ENCODE peak calls at places on chromosomes 7 and 10, in ten cellular contexts. E is A673; Q is body of pancreas; O is CD8-positive, alpha-beta T cell; L is SJSA1; Z is transverse colon; M is endodermal cell; F is A549; K is CD8-positive, alpha-beta memory T cell; W is lower lobe of right lung. Y is an unnamed sample. For H3K4me1, the result is how much of the 10 kb centered on the place peaks cover.

GRCh38 chr7:108001759-108002725 is 919 bp downstream of the LAMB1 start:
- DNase-seq in E (peak), Q (peak), O (no peak), L (peak), Z (peak), M (no peak), F (no peak), K (no peak), W (no peak), Y (no peak)

GRCh38 chr10:117441812-117442443 is 66.7 kb upstream of the PDZD8 start:
- DNase-seq in E (no peak), Q (peak), O (no peak), L (peak), Z (no peak), M (no peak), F (peak), K (no peak), W (no peak), Y (no peak)

GRCh38 chr7:73570977-73571376 is 7.4 kb downstream of the TBL2 start:
- DNase-seq in E (no peak), Q (no peak), O (no peak), L (no peak), Z (no peak), M (no peak), F (no peak), K (no peak), W (peak), Y (no peak)

GRCh38 chr10:50992972-50993766 is 81.1 kb upstream of the PRKG1 start:
- DNase-seq in E (peak), Q (no peak), O (no peak), L (no peak), Z (no peak), M (peak), F (no peak), K (no peak), W (peak), Y (no peak)

GRCh38 chr7:155489862-155490696 is 32.1 kb downstream of the EN2 start:
- DNase-seq in E (no peak), Q (no peak), O (no peak), L (no peak), Z (peak), M (peak), F (no peak), K (no peak), W (no peak), Y (peak)

GRCh38 chr7:138460176-138460648 is at the start of gene TRIM24:
- DNase-seq in E (peak), Q (peak), O (no peak), L (no peak), Z (no peak), M (no peak), F (peak), K (no peak), W (no peak), Y (no peak)

GRCh38 chr10:102988404-102989314 is 70.6 kb downstream of the CNNM2 start:
- DNase-seq in E (no peak), Q (no peak), O (no peak), L (no peak), Z (no peak), M (no peak), F (no peak), K (no peak), W (no peak), Y (no peak)

GRCh38 chr10:102300289-102300843 is 55.0 kb downstream of the GBF1 start:
- DNase-seq in E (no peak), Q (no peak), O (no peak), L (peak), Z (no peak), M (no peak), F (no peak), K (no peak), W (no peak), Y (no peak)

GRCh38 chr7:118720632-118721031 is 496.1 kb downstream of the ANKRD7 start:
- DNase-seq in E (no peak), Q (no peak), O (no peak), L (no peak), Z (no peak), M (no peak), F (no peak), K (no peak), W (no peak), Y (no peak)

GRCh38 chr10:124291009-124291671 is 127.6 kb downstream of the OAT start:
- DNase-seq in E (no peak), Q (peak), O (no peak), L (peak), Z (peak), M (no peak), F (no peak), K (no peak), W (peak), Y (no peak)

GRCh38 chr10:61662794-61663259 is at the start of gene CABCOCO1:
- DNase-seq in E (peak), Q (peak), O (no peak), L (peak), Z (peak), M (peak), F (peak), K (no peak), W (peak), Y (peak)

GRCh38 chr7:2719007-2719406 is 31.0 kb downstream of the AMZ1 start:
- DNase-seq in E (peak), Q (no peak), O (peak), L (no peak), Z (no peak), M (peak), F (peak), K (peak), W (no peak), Y (peak)

GRCh38 chr7:93117327-93117726 is 452 bp downstream of the SAMD9 start:
- DNase-seq in E (no peak), Q (no peak), O (no peak), L (no peak), Z (no peak), M (no peak), F (no peak), K (peak), W (no peak), Y (peak)

GRCh38 chr7:85186521-85187241 is at the start of gene SEMA3D:
- DNase-seq in E (peak), Q (peak), O (no peak), L (peak), Z (peak), M (peak), F (peak), K (no peak), W (peak), Y (peak)

GRCh38 chr10:19628767-19629443 is 187.3 kb upstream of the PLXDC2 start:
- DNase-seq in E (no peak), Q (no peak), O (no peak), L (no peak), Z (no peak), M (peak), F (no peak), K (no peak), W (no peak), Y (no peak)

GRCh38 chr10:89644691-89644966 is 413 bp downstream of the PANK1 start:
- DNase-seq in E (no peak), Q (no peak), O (no peak), L (no peak), Z (no peak), M (no peak), F (peak), K (peak), W (no peak), Y (no peak)

GRCh38 chr10:58992830-58993460 is 183.5 kb upstream of the PHYHIPL start:
- DNase-seq in E (no peak), Q (no peak), O (no peak), L (no peak), Z (no peak), M (no peak), F (no peak), K (no peak), W (no peak), Y (no peak)

GRCh38 chr7:4702961-4703512 is 20.9 kb downstream of the FOXK1 start:
- DNase-seq in E (no peak), Q (no peak), O (no peak), L (no peak), Z (no peak), M (peak), F (no peak), K (no peak), W (no peak), Y (no peak)

GRCh38 chr7:1961776-1962276 is 270.9 kb downstream of the MAD1L1 start:
- DNase-seq in E (no peak), Q (no peak), O (no peak), L (no peak), Z (no peak), M (no peak), F (no peak), K (peak), W (no peak), Y (no peak)

GRCh38 chr10:124589491-124590006 is 127.9 kb downstream of the LHPP start:
- DNase-seq in E (no peak), Q (peak), O (no peak), L (no peak), Z (no peak), M (no peak), F (no peak), K (no peak), W (no peak), Y (no peak)

GRCh38 chr10:8416192-8416701 is 361.8 kb downstream of the GATA3 start:
- DNase-seq in E (no peak), Q (no peak), O (peak), L (no peak), Z (no peak), M (no peak), F (no peak), K (peak), W (no peak), Y (no peak)

GRCh38 chr10:90879062-90879461 is 7.3 kb downstream of the RPP30 start:
- DNase-seq in E (no peak), Q (no peak), O (no peak), L (no peak), Z (no peak), M (no peak), F (no peak), K (no peak), W (no peak), Y (no peak)

GRCh38 chr7:19427944-19428343 is 280.9 kb downstream of the POLR1F start:
- DNase-seq in E (no peak), Q (no peak), O (no peak), L (no peak), Z (no peak), M (no peak), F (no peak), K (no peak), W (no peak), Y (no peak)

GRCh38 chr10:630581-631073 is 58.8 kb downstream of the DIP2C start:
- DNase-seq in E (no peak), Q (no peak), O (no peak), L (no peak), Z (no peak), M (no peak), F (no peak), K (no peak), W (peak), Y (no peak)

GRCh38 chr7:87702326-87702725 is 74.1 kb downstream of the RUNDC3B start:
- DNase-seq in E (no peak), Q (no peak), O (no peak), L (no peak), Z (no peak), M (no peak), F (no peak), K (no peak), W (no peak), Y (no peak)

GRCh38 chr7:80929619-80930018 is 10.8 kb upstream of the SEMA3C start:
- DNase-seq in E (no peak), Q (no peak), O (no peak), L (no peak), Z (no peak), M (no peak), F (no peak), K (no peak), W (no peak), Y (no peak)

GRCh38 chr7:135349746-135350145 is 116.1 kb downstream of the STRA8 start:
- DNase-seq in E (peak), Q (no peak), O (no peak), L (no peak), Z (no peak), M (no peak), F (no peak), K (no peak), W (no peak), Y (no peak)

GRCh38 chr7:5354460-5355279 is 69.0 kb downstream of the TNRC18 start:
- DNase-seq in E (no peak), Q (peak), O (no peak), L (no peak), Z (peak), M (peak), F (no peak), K (no peak), W (no peak), Y (peak)

GRCh38 chr7:158601090-158601489 is 13.5 kb upstream of the PTPRN2 start:
- DNase-seq in E (no peak), Q (no peak), O (no peak), L (no peak), Z (no peak), M (no peak), F (no peak), K (no peak), W (no peak), Y (no peak)

GRCh38 chr7:69873512-69873911 is 275.2 kb downstream of the AUTS2 start:
- DNase-seq in E (no peak), Q (no peak), O (no peak), L (no peak), Z (no peak), M (no peak), F (no peak), K (no peak), W (no peak), Y (no peak)

GRCh38 chr10:112904000-112904399 is 46.0 kb upstream of the TCF7L2 start:
- DNase-seq in E (no peak), Q (no peak), O (no peak), L (no peak), Z (no peak), M (no peak), F (peak), K (no peak), W (no peak), Y (peak)

GRCh38 chr7:73382938-73383503 is 50.6 kb upstream of the FZD9 start:
- DNase-seq in E (no peak), Q (no peak), O (no peak), L (no peak), Z (no peak), M (no peak), F (no peak), K (no peak), W (no peak), Y (no peak)

GRCh38 chr7:11831727-11832495 is at the start of gene THSD7A:
- DNase-seq in E (peak), Q (peak), O (no peak), L (peak), Z (peak), M (peak), F (peak), K (peak), W (peak), Y (peak)

GRCh38 chr10:33353334-33353733 is 18.9 kb upstream of the NRP1 start:
- DNase-seq in E (no peak), Q (no peak), O (no peak), L (no peak), Z (no peak), M (no peak), F (no peak), K (no peak), W (no peak), Y (no peak)

GRCh38 chr10:33358016-33358415 is 23.5 kb upstream of the NRP1 start:
- DNase-seq in E (no peak), Q (no peak), O (no peak), L (no peak), Z (no peak), M (no peak), F (no peak), K (no peak), W (no peak), Y (no peak)

GRCh38 chr10:33352631-33353030 is 18.2 kb upstream of the NRP1 start:
- DNase-seq in E (no peak), Q (no peak), O (no peak), L (no peak), Z (no peak), M (no peak), F (no peak), K (no peak), W (no peak), Y (no peak)

GRCh38 chr10:33353853-33354252 is 19.4 kb upstream of the NRP1 start:
- DNase-seq in E (no peak), Q (no peak), O (no peak), L (no peak), Z (no peak), M (no peak), F (no peak), K (no peak), W (no peak), Y (no peak)

DNA sequence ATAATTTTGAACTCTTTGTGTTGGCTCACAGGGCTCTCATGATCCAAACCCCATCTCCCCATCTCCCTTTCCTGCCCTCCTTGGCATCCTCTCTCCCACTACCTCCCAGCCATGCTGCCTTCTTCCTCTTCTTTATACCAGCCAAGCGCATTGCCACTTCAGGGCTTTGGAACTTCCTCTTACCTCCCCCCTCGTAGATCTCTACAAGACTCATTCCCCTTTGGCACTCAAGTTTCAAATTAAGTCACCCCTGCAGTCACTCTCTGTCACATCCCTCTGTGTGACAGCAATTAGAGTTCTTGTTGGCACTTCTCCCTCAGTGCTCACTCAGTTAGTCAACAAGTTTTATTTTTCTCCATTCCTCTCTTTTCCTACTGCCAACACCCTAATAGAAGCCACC is 20.8 kb upstream of the NRP1 start:
- DNase-seq in E (peak), Q (peak), O (no peak), L (no peak), Z (no peak), M (no peak), F (no peak), K (no peak), W (no peak), Y (no peak)
- H3K4me1 ChIP-seq in E (under half), Q (under half), O (under half), L (under half), Z (under half), M (under half), F (under half), K (under half), W (under half), Y (under half)

GRCh38 chr10:6201511-6201975 is 1.2 kb upstream of the PFKFB3 start:
- DNase-seq in E (peak), Q (peak), O (peak), L (no peak), Z (peak), M (peak), F (peak), K (peak), W (peak), Y (peak)
- H3K4me3 ChIP-seq in E (peak), Q (no peak), O (peak), L (peak), Z (peak), M (peak), F (peak), K (peak), W (peak), Y (peak)

GRCh38 chr7:105672820-105673219 is 91.5 kb upstream of the EFCAB10 start:
- DNase-seq in E (no peak), Q (no peak), O (no peak), L (no peak), Z (no peak), M (peak), F (no peak), K (no peak), W (no peak), Y (no peak)
- H3K27ac ChIP-seq in E (peak), Q (peak), O (no peak), L (no peak), Z (peak), M (no peak), F (no peak), K (no peak), W (no peak), Y (no peak)

DNA sequence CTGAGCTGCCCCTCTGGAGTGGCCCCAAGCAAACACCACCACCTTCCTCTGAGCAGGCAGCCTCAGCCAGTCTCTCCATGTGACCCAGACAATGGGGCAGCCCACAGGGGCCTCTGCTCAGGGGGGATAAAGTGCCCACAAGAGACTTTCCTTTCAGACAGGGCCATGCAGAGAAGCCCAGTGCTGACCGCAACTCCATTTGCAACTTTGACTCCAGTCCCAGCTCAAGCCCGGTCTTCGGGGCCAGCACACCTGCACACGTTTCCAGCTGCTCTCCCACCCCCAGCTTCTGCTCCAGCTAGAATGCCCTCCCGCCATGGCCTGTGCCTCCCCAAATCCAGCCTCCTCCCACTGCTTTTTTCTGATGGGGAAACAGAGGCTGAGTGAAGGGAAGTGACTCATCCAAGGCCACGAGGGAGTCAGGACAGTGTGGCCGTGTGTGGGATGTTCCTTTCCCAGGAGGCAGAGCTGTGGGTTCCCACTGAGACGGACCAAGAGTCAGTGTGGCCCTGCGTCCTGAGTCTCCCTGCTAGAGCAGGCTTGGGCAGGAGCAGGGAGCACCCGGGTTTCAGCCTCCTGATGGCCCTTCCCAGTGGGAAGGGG is 112.0 kb downstream of the ZMIZ1 start:
- DNase-seq in E (no peak), Q (no peak), O (no peak), L (no peak), Z (no peak), M (no peak), F (no peak), K (no peak), W (no peak), Y (no peak)
- H3K4me1 ChIP-seq in E (under half), Q (half or more), O (under half), L (half or more), Z (half or more), M (under half), F (half or more), K (under half), W (half or more), Y (under half)

GRCh38 chr7:100475549-100475948 is 3.5 kb downstream of the TSC22D4 start:
- DNase-seq in E (no peak), Q (no peak), O (no peak), L (no peak), Z (no peak), M (no peak), F (no peak), K (no peak), W (no peak), Y (no peak)

GRCh38 chr7:100476108-100476780 is 2.8 kb downstream of the TSC22D4 start:
- DNase-seq in E (no peak), Q (no peak), O (no peak), L (no peak), Z (no peak), M (no peak), F (no peak), K (no peak), W (no peak), Y (no peak)

GRCh38 chr7:100472121-100472851 is 6.7 kb downstream of the TSC22D4 start:
- DNase-seq in E (peak), Q (no peak), O (no peak), L (no peak), Z (peak), M (no peak), F (no peak), K (no peak), W (peak), Y (no peak)

GRCh38 chr7:100471021-100471420 is 7.0 kb upstream of the SPACDR start:
- DNase-seq in E (no peak), Q (no peak), O (no peak), L (no peak), Z (no peak), M (no peak), F (no peak), K (no peak), W (no peak), Y (no peak)

DNA sequence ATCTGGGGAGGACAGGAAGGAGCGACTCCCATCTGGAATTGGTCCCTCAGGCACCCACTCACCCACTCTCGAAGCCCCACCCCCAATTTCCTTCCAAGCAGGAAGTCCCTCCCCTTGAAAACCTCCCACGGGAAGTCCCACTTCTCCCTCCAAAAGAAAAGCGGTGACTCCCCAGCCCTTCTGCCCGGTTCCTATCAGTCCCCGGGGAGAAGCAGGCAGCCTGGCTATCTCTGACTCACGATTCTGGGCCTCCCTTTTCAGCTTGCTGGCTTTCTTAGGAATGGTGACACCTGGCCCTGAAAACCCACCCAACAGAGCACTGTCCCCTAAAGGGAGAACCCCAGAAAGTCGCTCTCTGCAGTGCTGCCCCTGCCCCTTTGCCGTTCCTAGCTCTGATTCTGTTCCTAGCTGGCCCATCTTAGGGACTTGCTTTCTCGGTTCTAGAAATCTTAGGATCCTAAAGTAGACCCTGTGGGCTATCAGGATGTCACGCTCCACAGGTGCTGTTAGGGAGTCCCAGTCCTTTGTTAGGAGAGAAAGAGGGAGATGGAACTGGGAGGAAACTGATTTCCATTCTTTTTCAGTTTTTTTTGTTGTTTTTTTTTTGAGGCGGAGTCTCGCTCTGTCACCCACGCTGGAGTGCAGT is 6.0 kb downstream of the TSC22D4 start:
- DNase-seq in E (peak), Q (peak), O (no peak), L (no peak), Z (no peak), M (no peak), F (no peak), K (no peak), W (no peak), Y (no peak)
- H3K4me3 ChIP-seq in E (peak), Q (no peak), O (no peak), L (no peak), Z (no peak), M (no peak), F (no peak), K (no peak), W (peak), Y (no peak)

Y was measured in small intestine.